ENCODE peak calls at places on chromosome 1, in ten cellular contexts. N, H, A, B, C, Q, W, M, P and J are unnamed samples.

GRCh38 chr1:204218552-204218951 is 4.8 kb upstream of the GOLT1A start:
- DNase-seq in N (no peak), M (no peak), W (no peak), Q (no peak), A (no peak), B (no peak), P (no peak), C (no peak), H (no peak), J (no peak)

GRCh38 chr1:200233393-200233792 is 176.4 kb downstream of the ZNF281 start:
- DNase-seq in H (no peak), B (no peak), A (no peak), W (no peak), M (no peak), P (no peak), N (no peak), C (no peak), Q (no peak), J (no peak)

GRCh38 chr1:58577676-58578073 is 623 bp upstream of the TACSTD2 start:
- DNase-seq in W (no peak), A (no peak), H (no peak), B (no peak), Q (no peak), C (no peak), P (no peak), M (no peak), N (no peak), J (no peak)

GRCh38 chr1:234398849-234399381 is 25.7 kb downstream of the COA6 start:
- DNase-seq in H (no peak), P (peak; percentile 16), W (no peak), M (no peak), N (no peak), C (no peak), Q (no peak), B (no peak), A (no peak), J (no peak)

GRCh38 chr1:92483442-92484170 is 3.1 kb downstream of the GFI1 start:
- DNase-seq in A (peak; percentile 52), B (peak; percentile 42), C (no peak), N (peak; percentile 58), M (peak; percentile 84), Q (no peak), H (no peak), P (peak; percentile 4), W (no peak), J (no peak)

GRCh38 chr1:19315378-19316206 is 3.5 kb downstream of the SLC66A1 start:
- DNase-seq in N (no peak), C (peak; percentile 57), A (no peak), B (peak; percentile 54), Q (peak; percentile 49), H (no peak), P (peak; percentile 23), M (no peak), W (no peak), J (no peak)

GRCh38 chr1:18486195-18486594 is 5.5 kb downstream of the KLHDC7A start:
- DNase-seq in B (no peak), A (no peak), C (no peak), H (no peak), M (no peak), N (no peak), W (no peak), Q (no peak), P (no peak), J (no peak)

GRCh38 chr1:96292141-96292540 is 429.4 kb upstream of the PTBP2 start:
- DNase-seq in A (no peak), H (no peak), P (no peak), C (no peak), M (no peak), Q (no peak), N (no peak), B (no peak), W (no peak), J (no peak)